ENCODE peak calls at places on chromosome 6, in four cellular contexts. I is gastrocnemius medialis, H is upper lobe of left lung, B is HL-60. C is an unnamed sample. For H3K27me3, the result is how much of the 10 kb centered on the place peaks cover.

GRCh38 chr6:166559211-166559610 is 27.3 kb downstream of the RAMACL start:
- DNase-seq in I (no peak), H (no peak), B (no peak), C (no peak)

GRCh38 chr6:22173311-22173710 is 123.5 kb downstream of the PRL start:
- DNase-seq in H (no peak), B (no peak), I (no peak), C (no peak)

GRCh38 chr6:41546475-41546865 is 289 bp downstream of the FOXP4 start:
- DNase-seq in H (peak), B (peak), I (no peak), C (no peak)

GRCh38 chr6:52000064-52000463 is 87.3 kb downstream of the PKHD1 start:
- DNase-seq in I (no peak), B (no peak), H (no peak), C (no peak)

GRCh38 chr6:137715589-137716045 is 151.4 kb upstream of the TNFAIP3 start:
- DNase-seq in I (no peak), B (no peak), H (no peak), C (no peak)

GRCh38 chr6:62371840-62372239 is 85.8 kb upstream of the KHDRBS2 start:
- DNase-seq in B (no peak), I (no peak), H (no peak), C (no peak)

GRCh38 chr6:40804905-40805304 is 217.7 kb upstream of the LRFN2 start:
- DNase-seq in B (no peak), I (no peak), H (no peak), C (no peak)

GRCh38 chr6:99093781-99094180 is 146.0 kb upstream of the FBXL4 start:
- DNase-seq in I (no peak), B (no peak), H (no peak), C (no peak)

GRCh38 chr6:48563426-48563825 is 452.4 kb upstream of the PTCHD4 start:
- DNase-seq in I (no peak), B (no peak), H (no peak), C (no peak)

GRCh38 chr6:147578159-147578558 is 69.7 kb downstream of the SAMD5 start:
- DNase-seq in B (no peak), I (no peak), H (no peak), C (no peak)

GRCh38 chr6:156021746-156022396 is 566.2 kb upstream of the NOX3 start:
- DNase-seq in H (no peak), B (no peak), I (no peak), C (no peak)

GRCh38 chr6:11069760-11070159 is 23.9 kb upstream of the SMIM13 start:
- DNase-seq in H (no peak), I (no peak), B (no peak), C (no peak)

GRCh38 chr6:163630096-163630495 is 215.6 kb downstream of the QKI start:
- DNase-seq in I (no peak), H (peak), B (no peak), C (no peak)

GRCh38 chr6:157896931-157897330 is 73.9 kb downstream of the SNX9 start:
- DNase-seq in H (no peak), I (no peak), B (no peak), C (no peak)

GRCh38 chr6:157898169-157898568 is 75.1 kb downstream of the SNX9 start:
- DNase-seq in B (no peak), H (no peak), I (no peak), C (no peak)

GRCh38 chr6:157898640-157899039 is 75.6 kb downstream of the SNX9 start:
- DNase-seq in B (no peak), I (no peak), H (no peak), C (no peak)

GRCh38 chr6:157893238-157893637 is 70.2 kb downstream of the SNX9 start:
- DNase-seq in H (no peak), I (no peak), B (no peak), C (no peak)

GRCh38 chr6:157895585-157895984 is 72.5 kb downstream of the SNX9 start:
- DNase-seq in B (no peak), H (no peak), I (no peak), C (no peak)
- H3K27ac ChIP-seq in B (no peak), H (no peak), I (no peak), C (no peak)

GRCh38 chr6:7784248-7784647 is 58.3 kb downstream of the BMP6 start:
- DNase-seq in I (no peak), B (no peak), H (no peak), C (no peak)

GRCh38 chr6:7786206-7786605 is 60.3 kb downstream of the BMP6 start:
- DNase-seq in B (no peak), H (no peak), I (no peak), C (no peak)

GRCh38 chr6:7787137-7787575 is 61.3 kb downstream of the BMP6 start:
- DNase-seq in H (no peak), I (peak), B (no peak), C (no peak)

GRCh38 chr6:7784706-7785105 is 58.8 kb downstream of the BMP6 start:
- DNase-seq in H (no peak), B (no peak), I (no peak), C (no peak)

DNA sequence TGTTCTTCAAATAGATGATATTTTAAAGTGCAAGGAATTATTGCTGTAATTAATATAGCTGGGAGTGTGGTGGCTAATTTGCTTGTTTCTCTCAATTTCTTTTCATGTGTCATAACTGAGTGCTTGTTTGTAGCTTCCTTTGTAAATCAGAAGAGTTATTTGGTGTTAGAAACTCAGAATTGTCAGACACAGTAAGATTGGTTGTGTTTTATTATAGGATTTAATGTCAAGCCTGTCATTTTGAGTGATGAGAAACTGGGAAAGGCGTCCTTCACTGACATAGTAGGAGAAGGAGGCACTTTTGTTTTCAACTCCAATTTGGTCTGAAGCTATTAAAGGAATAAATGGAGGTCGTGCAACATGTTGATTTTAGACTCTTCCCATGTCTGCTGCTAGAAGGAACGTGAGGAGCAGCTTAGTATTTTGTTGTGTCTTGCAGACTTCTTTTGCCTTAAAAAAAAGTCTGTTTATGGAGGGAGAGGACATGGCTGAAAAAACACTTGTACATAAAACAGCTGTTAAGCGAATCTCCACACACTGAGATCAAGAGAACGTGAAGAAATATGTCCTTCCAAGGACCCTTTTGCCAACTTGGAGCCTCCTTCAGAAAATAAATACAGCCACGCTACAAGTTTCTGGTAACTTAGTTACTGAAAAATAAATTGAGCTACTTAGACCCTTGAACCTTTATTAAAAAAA is 59.5 kb downstream of the BMP6 start:
- DNase-seq in H (no peak), I (no peak), B (no peak), C (no peak)
- H3K27me3 ChIP-seq in H (under half), I (under half), B (under half), C (under half)

GRCh38 chr6:37354526-37355384 is 972 bp downstream of the RNF8 start:
- DNase-seq in B (peak), H (peak), I (no peak), C (no peak)

GRCh38 chr6:37357860-37358259 is 4.1 kb downstream of the RNF8 start:
- DNase-seq in H (no peak), B (no peak), I (no peak), C (no peak)

GRCh38 chr6:37362101-37362823 is 8.5 kb downstream of the RNF8 start:
- DNase-seq in B (no peak), H (no peak), I (no peak), C (no peak)

GRCh38 chr6:37357288-37357687 is 3.5 kb downstream of the RNF8 start:
- DNase-seq in I (no peak), B (no peak), H (no peak), C (no peak)

DNA sequence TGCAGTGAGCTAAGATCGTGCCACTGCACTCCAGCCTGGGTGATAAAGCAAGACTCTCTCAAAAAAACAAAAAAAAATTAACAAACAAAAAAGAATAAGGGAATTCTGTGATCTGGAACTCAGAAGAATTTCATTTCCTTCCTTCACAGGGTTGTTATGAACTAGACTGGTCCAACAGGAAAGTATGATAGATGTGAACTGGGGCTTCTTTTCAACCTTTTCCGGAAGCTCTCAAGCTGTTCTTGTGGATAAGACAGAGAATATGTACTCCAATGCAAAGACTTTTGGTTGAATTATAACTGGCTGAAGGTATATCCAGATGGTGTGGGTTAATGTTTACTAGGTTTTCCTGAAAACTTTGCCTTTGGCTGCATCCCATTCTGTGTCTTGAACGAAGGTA is 5.3 kb downstream of the RNF8 start:
- DNase-seq in H (no peak), I (no peak), B (no peak), C (no peak)
- H3K4me3 ChIP-seq in H (no peak), I (no peak), B (no peak), C (no peak)

GRCh38 chr6:169620171-169621125 is 81.4 kb downstream of the WDR27 start:
- DNase-seq in I (no peak), B (no peak), H (no peak), C (no peak)
- H3K27ac ChIP-seq in I (no peak), B (no peak), H (no peak), C (no peak)

C was measured in tibial artery.